ENCODE peak calls at places on chromosome 7, in eight cellular contexts. One of them, this sample, is unnamed. For H3K4me1, the result is how much of the 10 kb centered on the place peaks cover.

GRCh38 chr7:12322287-12322902 is 81.3 kb downstream of the VWDE start:
- DNase-seq in A549: no peak
- DNase-seq in spleen: no peak
- DNase-seq in hepatocyte: peak
- DNase-seq in CD8-positive, alpha-beta T cell: no peak
- DNase-seq in IMR-90: peak
- DNase-seq in neuronal stem cell: no peak
- DNase-seq in upper lobe of left lung: no peak
- DNase-seq in this sample: no peak

GRCh38 chr7:84043661-84044191 is 150.9 kb downstream of the SEMA3A start:
- DNase-seq in neuronal stem cell: no peak
- DNase-seq in A549: no peak
- DNase-seq in hepatocyte: no peak
- DNase-seq in spleen: no peak
- DNase-seq in IMR-90: no peak
- DNase-seq in CD8-positive, alpha-beta T cell: no peak
- DNase-seq in upper lobe of left lung: no peak
- DNase-seq in this sample: no peak

GRCh38 chr7:33421384-33421783 is 292.0 kb downstream of the BBS9 start:
- DNase-seq in upper lobe of left lung: no peak
- DNase-seq in neuronal stem cell: no peak
- DNase-seq in IMR-90: peak
- DNase-seq in A549: no peak
- DNase-seq in CD8-positive, alpha-beta T cell: no peak
- DNase-seq in spleen: no peak
- DNase-seq in hepatocyte: no peak
- DNase-seq in this sample: no peak

GRCh38 chr7:33310546-33310945 is 181.2 kb downstream of the BBS9 start:
- DNase-seq in hepatocyte: no peak
- DNase-seq in CD8-positive, alpha-beta T cell: no peak
- DNase-seq in IMR-90: no peak
- DNase-seq in spleen: no peak
- DNase-seq in A549: no peak
- DNase-seq in neuronal stem cell: no peak
- DNase-seq in upper lobe of left lung: no peak
- DNase-seq in this sample: no peak

GRCh38 chr7:128155100-128155763 is 85.8 kb upstream of the LEP start:
- DNase-seq in spleen: peak
- DNase-seq in CD8-positive, alpha-beta T cell: no peak
- DNase-seq in upper lobe of left lung: no peak
- DNase-seq in A549: no peak
- DNase-seq in hepatocyte: peak
- DNase-seq in neuronal stem cell: no peak
- DNase-seq in IMR-90: no peak
- DNase-seq in this sample: no peak

GRCh38 chr7:38748056-38748610 is 117.0 kb upstream of the AMPH start:
- DNase-seq in hepatocyte: no peak
- DNase-seq in spleen: no peak
- DNase-seq in A549: peak
- DNase-seq in neuronal stem cell: no peak
- DNase-seq in IMR-90: peak
- DNase-seq in CD8-positive, alpha-beta T cell: no peak
- DNase-seq in upper lobe of left lung: peak
- DNase-seq in this sample: no peak

GRCh38 chr7:111560773-111561658 is 1.3 kb downstream of the IMMP2L start:
- DNase-seq in spleen: no peak
- DNase-seq in CD8-positive, alpha-beta T cell: no peak
- DNase-seq in hepatocyte: peak
- DNase-seq in A549: no peak
- DNase-seq in neuronal stem cell: no peak
- DNase-seq in upper lobe of left lung: no peak
- DNase-seq in IMR-90: peak
- DNase-seq in this sample: no peak

GRCh38 chr7:102030696-102031095 is 213.3 kb downstream of the CUX1 start:
- DNase-seq in A549: no peak
- DNase-seq in IMR-90: no peak
- DNase-seq in CD8-positive, alpha-beta T cell: no peak
- DNase-seq in spleen: peak
- DNase-seq in upper lobe of left lung: no peak
- DNase-seq in hepatocyte: no peak
- DNase-seq in neuronal stem cell: no peak
- DNase-seq in this sample: peak

GRCh38 chr7:75906991-75907667 is 7.8 kb upstream of the POR start:
- DNase-seq in neuronal stem cell: no peak
- DNase-seq in IMR-90: no peak
- DNase-seq in spleen: no peak
- DNase-seq in CD8-positive, alpha-beta T cell: no peak
- DNase-seq in A549: no peak
- DNase-seq in hepatocyte: peak
- DNase-seq in upper lobe of left lung: no peak
- DNase-seq in this sample: no peak

GRCh38 chr7:2709553-2710165 is 21.7 kb downstream of the AMZ1 start:
- DNase-seq in IMR-90: peak
- DNase-seq in upper lobe of left lung: peak
- DNase-seq in hepatocyte: peak
- DNase-seq in CD8-positive, alpha-beta T cell: peak
- DNase-seq in A549: peak
- DNase-seq in neuronal stem cell: peak
- DNase-seq in spleen: peak
- DNase-seq in this sample: peak

GRCh38 chr7:128774921-128775320 is 673 bp downstream of the OPN1SW start:
- DNase-seq in A549: no peak
- DNase-seq in upper lobe of left lung: no peak
- DNase-seq in CD8-positive, alpha-beta T cell: no peak
- DNase-seq in hepatocyte: no peak
- DNase-seq in IMR-90: no peak
- DNase-seq in spleen: no peak
- DNase-seq in neuronal stem cell: no peak
- DNase-seq in this sample: no peak

GRCh38 chr7:1233328-1234048 is 816 bp downstream of the UNCX start:
- DNase-seq in neuronal stem cell: no peak
- DNase-seq in upper lobe of left lung: peak
- DNase-seq in IMR-90: no peak
- DNase-seq in spleen: peak
- DNase-seq in hepatocyte: no peak
- DNase-seq in CD8-positive, alpha-beta T cell: no peak
- DNase-seq in A549: no peak
- DNase-seq in this sample: no peak
- H3K27ac ChIP-seq in neuronal stem cell: no peak
- H3K27ac ChIP-seq in upper lobe of left lung: no peak
- H3K27ac ChIP-seq in IMR-90: no peak
- H3K27ac ChIP-seq in spleen: no peak
- H3K27ac ChIP-seq in hepatocyte: no peak
- H3K27ac ChIP-seq in CD8-positive, alpha-beta T cell: no peak
- H3K27ac ChIP-seq in A549: no peak
- H3K27ac ChIP-seq in this sample: no peak

GRCh38 chr7:46942574-46942973 is 639.3 kb downstream of the TNS3 start:
- DNase-seq in IMR-90: no peak
- DNase-seq in spleen: no peak
- DNase-seq in upper lobe of left lung: no peak
- DNase-seq in A549: no peak
- DNase-seq in CD8-positive, alpha-beta T cell: no peak
- DNase-seq in hepatocyte: no peak
- DNase-seq in neuronal stem cell: no peak
- DNase-seq in this sample: no peak

GRCh38 chr7:46939558-46939957 is 642.4 kb downstream of the TNS3 start:
- DNase-seq in spleen: no peak
- DNase-seq in hepatocyte: no peak
- DNase-seq in neuronal stem cell: no peak
- DNase-seq in CD8-positive, alpha-beta T cell: no peak
- DNase-seq in IMR-90: no peak
- DNase-seq in A549: no peak
- DNase-seq in upper lobe of left lung: no peak
- DNase-seq in this sample: no peak

GRCh38 chr7:46937826-46938225 is 644.1 kb downstream of the TNS3 start:
- DNase-seq in CD8-positive, alpha-beta T cell: no peak
- DNase-seq in neuronal stem cell: no peak
- DNase-seq in spleen: no peak
- DNase-seq in hepatocyte: no peak
- DNase-seq in IMR-90: no peak
- DNase-seq in upper lobe of left lung: no peak
- DNase-seq in A549: no peak
- DNase-seq in this sample: no peak

GRCh38 chr7:46939089-46939488 is 642.8 kb downstream of the TNS3 start:
- DNase-seq in CD8-positive, alpha-beta T cell: no peak
- DNase-seq in spleen: no peak
- DNase-seq in hepatocyte: no peak
- DNase-seq in neuronal stem cell: no peak
- DNase-seq in A549: no peak
- DNase-seq in upper lobe of left lung: no peak
- DNase-seq in IMR-90: no peak
- DNase-seq in this sample: no peak

DNA sequence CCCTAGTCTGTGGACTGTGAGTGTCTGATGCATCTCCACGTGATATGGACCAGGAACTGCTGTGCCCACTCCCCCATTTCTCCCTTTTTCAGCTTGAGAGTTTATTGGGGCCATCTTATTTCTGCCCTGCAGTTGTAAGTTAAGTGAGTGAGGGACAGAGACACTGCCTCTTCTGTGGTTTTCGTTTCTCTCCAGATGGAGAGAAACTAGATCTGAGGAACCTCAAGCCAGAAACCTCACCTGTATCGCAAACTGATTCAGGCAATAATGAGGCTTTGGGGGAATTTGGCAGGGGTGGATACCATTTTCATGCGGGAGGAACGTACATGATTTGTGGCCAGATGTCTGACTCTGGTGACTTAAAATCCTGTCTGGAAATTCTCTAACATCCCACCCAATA is 641.7 kb downstream of the TNS3 start:
- DNase-seq in hepatocyte: no peak
- DNase-seq in CD8-positive, alpha-beta T cell: no peak
- DNase-seq in IMR-90: no peak
- DNase-seq in upper lobe of left lung: no peak
- DNase-seq in A549: no peak
- DNase-seq in spleen: no peak
- DNase-seq in neuronal stem cell: no peak
- DNase-seq in this sample: no peak
- H3K4me1 ChIP-seq in hepatocyte: under half
- H3K4me1 ChIP-seq in CD8-positive, alpha-beta T cell: under half
- H3K4me1 ChIP-seq in IMR-90: under half
- H3K4me1 ChIP-seq in upper lobe of left lung: under half
- H3K4me1 ChIP-seq in A549: under half
- H3K4me1 ChIP-seq in spleen: under half
- H3K4me1 ChIP-seq in neuronal stem cell: under half
- H3K4me1 ChIP-seq in this sample: under half

GRCh38 chr7:144720139-144720538 is 115.7 kb downstream of the TPK1 start:
- DNase-seq in A549: no peak
- DNase-seq in IMR-90: no peak
- DNase-seq in CD8-positive, alpha-beta T cell: no peak
- DNase-seq in hepatocyte: peak
- DNase-seq in neuronal stem cell: no peak
- DNase-seq in spleen: no peak
- DNase-seq in upper lobe of left lung: no peak
- DNase-seq in this sample: no peak

GRCh38 chr7:144713850-144714249 is 122.0 kb downstream of the TPK1 start:
- DNase-seq in CD8-positive, alpha-beta T cell: no peak
- DNase-seq in neuronal stem cell: no peak
- DNase-seq in A549: no peak
- DNase-seq in upper lobe of left lung: no peak
- DNase-seq in hepatocyte: no peak
- DNase-seq in IMR-90: no peak
- DNase-seq in spleen: no peak
- DNase-seq in this sample: no peak

GRCh38 chr7:144723311-144723710 is 112.5 kb downstream of the TPK1 start:
- DNase-seq in A549: no peak
- DNase-seq in neuronal stem cell: no peak
- DNase-seq in spleen: no peak
- DNase-seq in CD8-positive, alpha-beta T cell: no peak
- DNase-seq in upper lobe of left lung: no peak
- DNase-seq in IMR-90: no peak
- DNase-seq in hepatocyte: no peak
- DNase-seq in this sample: no peak

DNA sequence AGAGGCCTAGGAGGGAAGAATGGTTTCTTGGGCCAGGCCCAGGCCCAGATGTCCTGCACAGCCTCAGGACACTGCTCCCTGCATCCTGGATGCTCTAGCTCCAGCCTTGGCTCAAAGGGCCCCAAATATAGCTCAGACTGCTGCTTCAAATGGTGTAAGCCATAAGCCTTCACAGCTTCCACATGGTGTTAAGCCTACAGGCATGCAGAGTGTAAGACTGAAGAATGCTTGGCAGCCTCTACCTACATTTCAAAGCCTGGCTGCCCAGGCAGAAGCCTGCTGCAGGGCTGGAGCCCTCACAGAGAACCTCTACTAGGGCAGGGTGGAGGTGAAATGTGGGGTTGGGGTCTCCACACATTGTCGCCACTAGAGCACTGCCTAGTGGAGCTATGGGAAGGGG is 118.1 kb downstream of the TPK1 start:
- DNase-seq in A549: no peak
- DNase-seq in CD8-positive, alpha-beta T cell: no peak
- DNase-seq in neuronal stem cell: no peak
- DNase-seq in IMR-90: no peak
- DNase-seq in spleen: no peak
- DNase-seq in hepatocyte: no peak
- DNase-seq in upper lobe of left lung: no peak
- DNase-seq in this sample: no peak
- H3K27ac ChIP-seq in A549: no peak
- H3K27ac ChIP-seq in CD8-positive, alpha-beta T cell: no peak
- H3K27ac ChIP-seq in neuronal stem cell: no peak
- H3K27ac ChIP-seq in IMR-90: no peak
- H3K27ac ChIP-seq in spleen: no peak
- H3K27ac ChIP-seq in hepatocyte: no peak
- H3K27ac ChIP-seq in upper lobe of left lung: no peak
- H3K27ac ChIP-seq in this sample: no peak

GRCh38 chr7:55104123-55104522 is 85.3 kb downstream of the EGFR start:
- DNase-seq in spleen: no peak
- DNase-seq in IMR-90: no peak
- DNase-seq in neuronal stem cell: no peak
- DNase-seq in upper lobe of left lung: no peak
- DNase-seq in A549: no peak
- DNase-seq in CD8-positive, alpha-beta T cell: no peak
- DNase-seq in hepatocyte: no peak
- DNase-seq in this sample: no peak
- H3K4me1 ChIP-seq in spleen: under half
- H3K4me1 ChIP-seq in IMR-90: under half
- H3K4me1 ChIP-seq in neuronal stem cell: under half
- H3K4me1 ChIP-seq in upper lobe of left lung: under half
- H3K4me1 ChIP-seq in A549: half or more
- H3K4me1 ChIP-seq in CD8-positive, alpha-beta T cell: under half
- H3K4me1 ChIP-seq in hepatocyte: half or more
- H3K4me1 ChIP-seq in this sample: under half

DNA sequence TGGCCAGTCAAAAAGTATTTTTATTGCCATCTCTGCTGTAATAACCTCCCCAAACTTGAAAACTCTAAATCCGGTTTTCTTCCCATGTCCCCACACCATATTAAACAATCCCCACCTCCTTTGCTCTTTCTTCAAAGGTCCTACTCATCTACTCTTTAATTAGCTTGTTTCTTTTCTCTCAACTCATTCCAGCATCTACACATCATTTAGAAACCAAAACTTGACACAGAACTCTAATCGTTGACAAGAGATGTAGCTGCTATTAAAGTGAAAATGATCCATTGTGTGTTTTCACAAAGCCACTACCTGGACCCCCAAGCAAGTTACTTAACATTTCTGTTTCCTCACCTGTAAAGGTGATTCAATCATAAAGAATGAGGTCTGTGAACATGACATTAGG is 436.3 kb upstream of the NPVF start:
- DNase-seq in CD8-positive, alpha-beta T cell: no peak
- DNase-seq in neuronal stem cell: no peak
- DNase-seq in upper lobe of left lung: no peak
- DNase-seq in IMR-90: no peak
- DNase-seq in A549: no peak
- DNase-seq in spleen: no peak
- DNase-seq in hepatocyte: no peak
- DNase-seq in this sample: no peak
- H3K27ac ChIP-seq in CD8-positive, alpha-beta T cell: no peak
- H3K27ac ChIP-seq in neuronal stem cell: no peak
- H3K27ac ChIP-seq in upper lobe of left lung: no peak
- H3K27ac ChIP-seq in IMR-90: no peak
- H3K27ac ChIP-seq in A549: no peak
- H3K27ac ChIP-seq in spleen: no peak
- H3K27ac ChIP-seq in hepatocyte: no peak
- H3K27ac ChIP-seq in this sample: no peak

GRCh38 chr7:44563171-44563679 is 10.5 kb downstream of the DDX56 start:
- DNase-seq in hepatocyte: no peak
- DNase-seq in CD8-positive, alpha-beta T cell: no peak
- DNase-seq in A549: no peak
- DNase-seq in neuronal stem cell: no peak
- DNase-seq in IMR-90: no peak
- DNase-seq in spleen: peak
- DNase-seq in upper lobe of left lung: no peak
- DNase-seq in this sample: no peak
- H3K4me1 ChIP-seq in hepatocyte: under half
- H3K4me1 ChIP-seq in CD8-positive, alpha-beta T cell: under half
- H3K4me1 ChIP-seq in A549: under half
- H3K4me1 ChIP-seq in neuronal stem cell: under half
- H3K4me1 ChIP-seq in IMR-90: under half
- H3K4me1 ChIP-seq in spleen: under half
- H3K4me1 ChIP-seq in upper lobe of left lung: under half
- H3K4me1 ChIP-seq in this sample: under half